ENCODE peak calls at places on chromosomes 2 and 18, in six cellular contexts. R is IMR-90, E is neuronal stem cell, X is mesendoderm, S is trophoblast cell, P is H1. C is an unnamed sample. For H3K27me3, the result is how much of the 10 kb centered on the place peaks cover.

GRCh38 chr2:150042844-150043503 is 444.5 kb downstream of the RND3 start:
- DNase-seq in S (no peak), R (no peak), X (no peak), E (no peak), P (no peak), C (no peak)

GRCh38 chr2:205913668-205914067 is 172.3 kb downstream of the INO80D start:
- DNase-seq in S (no peak), P (no peak), X (no peak), E (no peak), R (no peak), C (no peak)

GRCh38 chr2:24183369-24184069 is 8.7 kb downstream of the FAM228A start:
- DNase-seq in E (no peak), X (no peak), S (no peak), R (peak), P (no peak), C (no peak)

GRCh38 chr2:134558208-134558890 is 160.5 kb downstream of the TMEM163 start:
- DNase-seq in R (no peak), S (no peak), X (no peak), E (no peak), P (no peak), C (peak)

GRCh38 chr2:31522742-31523141 is 58.0 kb downstream of the SRD5A2 start:
- DNase-seq in X (no peak), R (no peak), S (no peak), P (no peak), E (no peak), C (no peak)

GRCh38 chr2:70141754-70142589 is 48.8 kb downstream of the C2orf42 start:
- DNase-seq in E (peak), S (peak), P (peak), X (peak), R (peak), C (peak)

GRCh38 chr2:158894078-158894477 is 74.4 kb upstream of the TANC1 start:
- DNase-seq in X (no peak), P (no peak), R (peak), S (peak), E (no peak), C (no peak)

GRCh38 chr18:63267990-63268721 is 51.4 kb downstream of the BCL2 start:
- DNase-seq in X (no peak), E (no peak), R (no peak), S (no peak), P (no peak), C (peak)

GRCh38 chr2:166972418-166972817 is 84.1 kb downstream of the XIRP2 start:
- DNase-seq in E (no peak), R (peak), S (no peak), X (peak), P (no peak), C (no peak)

GRCh38 chr2:140506606-140507005 is 1624.2 kb downstream of the LRP1B start:
- DNase-seq in S (no peak), R (peak), P (no peak), X (peak), E (no peak), C (peak)

GRCh38 chr18:9707381-9708056 is 582 bp upstream of the RAB31 start:
- DNase-seq in S (peak), P (no peak), X (peak), R (peak), E (no peak), C (peak)

GRCh38 chr2:181784556-181784955 is 104.2 kb upstream of the NEUROD1 start:
- DNase-seq in E (no peak), S (peak), P (no peak), R (peak), X (no peak), C (peak)

GRCh38 chr2:40204268-40204667 is 247.6 kb downstream of the SLC8A1 start:
- DNase-seq in S (no peak), E (no peak), R (peak), X (no peak), P (no peak), C (peak)

GRCh38 chr2:84969511-84970265 is 1.3 kb upstream of the KCMF1 start:
- DNase-seq in P (no peak), X (peak), R (peak), S (peak), E (no peak), C (peak)

GRCh38 chr2:239666855-239667376 is 266.1 kb upstream of the HDAC4 start:
- DNase-seq in R (no peak), X (no peak), S (no peak), P (no peak), E (no peak), C (no peak)

GRCh38 chr18:69808399-69808798 is 139.3 kb downstream of the CD226 start:
- DNase-seq in R (no peak), P (no peak), X (no peak), E (no peak), S (no peak), C (no peak)
- H3K27me3 ChIP-seq in R (under half), P (under half), X (under half), E (under half), S (under half), C (under half)

DNA sequence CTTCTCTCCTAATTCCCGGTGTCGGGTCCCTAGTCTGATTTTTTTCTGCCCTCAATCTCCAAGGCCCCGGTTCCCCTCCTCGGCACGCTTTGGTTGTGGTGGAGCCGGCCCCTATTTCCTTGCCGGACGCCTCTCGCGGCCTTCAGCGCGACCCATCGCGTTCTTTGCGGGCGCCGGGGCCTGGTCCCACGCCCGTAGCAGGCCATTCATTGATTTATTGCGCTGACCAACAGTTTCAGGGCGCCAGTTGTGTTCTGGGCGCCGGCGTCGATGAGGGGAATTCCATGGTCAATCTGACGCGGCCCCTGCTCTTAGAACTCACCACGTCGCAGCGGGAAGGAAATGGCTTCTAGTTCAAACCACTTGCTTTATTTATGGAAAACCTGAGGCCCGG is 396 bp downstream of the CNOT9 start:
- DNase-seq in R (peak), E (no peak), P (no peak), X (peak), S (peak), C (peak)
- H3K4ac ChIP-seq in R (peak), E (no peak), P (peak), X (no peak), S (peak), C (peak)

DNA sequence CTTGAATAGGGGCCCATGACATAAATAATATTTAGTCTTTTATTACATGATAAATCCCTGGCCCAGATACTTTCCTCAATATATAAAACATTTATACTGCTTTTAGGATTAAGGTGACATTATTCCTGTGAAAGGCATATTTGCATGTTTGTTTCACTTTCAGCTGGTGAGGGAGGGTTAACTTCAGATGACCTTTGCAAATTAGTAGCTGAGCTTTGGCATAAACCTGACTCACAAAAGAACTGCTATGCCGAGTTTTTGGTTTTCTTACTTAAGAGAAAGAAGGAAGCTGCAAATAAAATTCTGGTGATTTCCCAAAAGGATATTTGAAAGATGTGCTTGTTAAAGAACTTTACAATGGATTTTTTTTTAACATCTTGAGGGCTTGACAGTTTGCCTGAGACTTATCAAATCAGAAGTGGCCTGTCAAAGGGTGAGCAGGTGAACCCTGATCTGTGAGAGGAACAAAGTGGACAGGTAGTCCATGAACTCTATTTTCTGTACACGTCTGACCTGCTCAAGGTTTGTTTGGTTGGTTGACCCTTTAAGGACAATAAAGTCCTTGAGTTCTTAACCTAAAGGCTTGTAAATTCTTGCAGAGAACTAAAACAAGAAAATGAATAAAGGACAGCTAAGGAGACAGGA is 93.5 kb downstream of the FAM124B start:
- DNase-seq in P (no peak), E (no peak), R (no peak), S (no peak), X (no peak), C (peak)
- H3K4me3 ChIP-seq in P (no peak), E (no peak), R (no peak), S (no peak), X (no peak), C (no peak)

GRCh38 chr18:50560681-50561629 is 1.1 kb downstream of the MAPK4 start:
- DNase-seq in E (peak), X (peak), S (peak), P (peak), R (no peak), C (no peak)

GRCh38 chr18:50559750-50560680 is at the start of gene MAPK4:
- DNase-seq in E (peak), X (no peak), R (no peak), S (peak), P (peak), C (no peak)

GRCh38 chr18:50558948-50559749 is 738 bp upstream of the MAPK4 start:
- DNase-seq in P (peak), S (no peak), X (no peak), R (no peak), E (peak), C (no peak)

GRCh38 chr18:50562686-50563085 is 2.8 kb downstream of the MAPK4 start:
- DNase-seq in S (peak), E (no peak), P (no peak), R (no peak), X (no peak), C (no peak)

GRCh38 chr18:50563376-50563775 is 3.5 kb downstream of the MAPK4 start:
- DNase-seq in X (peak), E (no peak), P (no peak), S (peak), R (no peak), C (no peak)
- H3K27me3 ChIP-seq in X (under half), E (under half), P (under half), S (under half), R (under half), C (half or more)